ENCODE peak calls at places on chromosomes 12 and 14, in nine cellular contexts. One of them, this sample, is unnamed.

GRCh38 chr14:51431033-51431709 is 191.1 kb downstream of the TMX1 start:
- DNase-seq in lung: no peak
- DNase-seq in breast epithelium: no peak
- DNase-seq in anterior cingulate cortex: no peak
- DNase-seq in ACHN: no peak
- DNase-seq in activated T-cell treated with anti-CD3 and anti-CD28 coated beads for 24 hours: no peak
- DNase-seq in GM06990: no peak
- DNase-seq in posterior cingulate gyrus: no peak
- DNase-seq in HS-5: no peak
- DNase-seq in this sample: no peak

GRCh38 chr12:5584776-5585560 is 153.1 kb downstream of the NTF3 start:
- DNase-seq in lung: no peak
- DNase-seq in breast epithelium: no peak
- DNase-seq in anterior cingulate cortex: no peak
- DNase-seq in ACHN: no peak
- DNase-seq in activated T-cell treated with anti-CD3 and anti-CD28 coated beads for 24 hours: no peak
- DNase-seq in GM06990: no peak
- DNase-seq in posterior cingulate gyrus: no peak
- DNase-seq in HS-5: no peak
- DNase-seq in this sample: no peak

GRCh38 chr14:26444745-26445144 is 153.1 kb downstream of the NOVA1 start:
- DNase-seq in lung: no peak
- DNase-seq in breast epithelium: no peak
- DNase-seq in anterior cingulate cortex: no peak
- DNase-seq in ACHN: peak; percentile 34
- DNase-seq in activated T-cell treated with anti-CD3 and anti-CD28 coated beads for 24 hours: no peak
- DNase-seq in GM06990: no peak
- DNase-seq in posterior cingulate gyrus: no peak
- DNase-seq in HS-5: no peak
- DNase-seq in this sample: no peak

GRCh38 chr14:21356511-21356910 is 27.3 kb downstream of the SUPT16H start:
- DNase-seq in lung: no peak
- DNase-seq in breast epithelium: no peak
- DNase-seq in anterior cingulate cortex: no peak
- DNase-seq in ACHN: no peak
- DNase-seq in activated T-cell treated with anti-CD3 and anti-CD28 coated beads for 24 hours: no peak
- DNase-seq in GM06990: no peak
- DNase-seq in posterior cingulate gyrus: no peak
- DNase-seq in HS-5: no peak
- DNase-seq in this sample: no peak

GRCh38 chr12:121144416-121144914 is 11.8 kb downstream of the P2RX7 start:
- DNase-seq in lung: no peak
- DNase-seq in breast epithelium: no peak
- DNase-seq in anterior cingulate cortex: no peak
- DNase-seq in ACHN: peak; percentile 23
- DNase-seq in activated T-cell treated with anti-CD3 and anti-CD28 coated beads for 24 hours: no peak
- DNase-seq in GM06990: peak; percentile 29
- DNase-seq in posterior cingulate gyrus: no peak
- DNase-seq in HS-5: peak; percentile 42
- DNase-seq in this sample: no peak

GRCh38 chr12:31578632-31579031 is 12.3 kb downstream of the DENND5B start:
- DNase-seq in lung: no peak
- DNase-seq in breast epithelium: no peak
- DNase-seq in anterior cingulate cortex: no peak
- DNase-seq in ACHN: peak; percentile 79
- DNase-seq in activated T-cell treated with anti-CD3 and anti-CD28 coated beads for 24 hours: no peak
- DNase-seq in GM06990: no peak
- DNase-seq in posterior cingulate gyrus: no peak
- DNase-seq in HS-5: no peak
- DNase-seq in this sample: no peak

GRCh38 chr14:73142216-73142615 is 5.9 kb downstream of the PSEN1 start:
- DNase-seq in lung: no peak
- DNase-seq in breast epithelium: no peak
- DNase-seq in anterior cingulate cortex: no peak
- DNase-seq in ACHN: no peak
- DNase-seq in activated T-cell treated with anti-CD3 and anti-CD28 coated beads for 24 hours: no peak
- DNase-seq in GM06990: no peak
- DNase-seq in posterior cingulate gyrus: no peak
- DNase-seq in HS-5: no peak
- DNase-seq in this sample: no peak

GRCh38 chr12:75257510-75257909 is 47.9 kb upstream of the KCNC2 start:
- DNase-seq in lung: no peak
- DNase-seq in breast epithelium: no peak
- DNase-seq in anterior cingulate cortex: no peak
- DNase-seq in ACHN: peak; percentile 21
- DNase-seq in activated T-cell treated with anti-CD3 and anti-CD28 coated beads for 24 hours: no peak
- DNase-seq in GM06990: no peak
- DNase-seq in posterior cingulate gyrus: no peak
- DNase-seq in HS-5: no peak
- DNase-seq in this sample: no peak

GRCh38 chr12:84919271-84919670 is 6.7 kb upstream of the SLC6A15 start:
- DNase-seq in lung: no peak
- DNase-seq in breast epithelium: no peak
- DNase-seq in anterior cingulate cortex: no peak
- DNase-seq in ACHN: no peak
- DNase-seq in activated T-cell treated with anti-CD3 and anti-CD28 coated beads for 24 hours: no peak
- DNase-seq in GM06990: no peak
- DNase-seq in posterior cingulate gyrus: no peak
- DNase-seq in HS-5: peak; percentile 60
- DNase-seq in this sample: no peak

GRCh38 chr12:132447731-132448452 is 42.1 kb upstream of the FBRSL1 start:
- DNase-seq in lung: no peak
- DNase-seq in breast epithelium: no peak
- DNase-seq in anterior cingulate cortex: no peak
- DNase-seq in ACHN: no peak
- DNase-seq in activated T-cell treated with anti-CD3 and anti-CD28 coated beads for 24 hours: no peak
- DNase-seq in GM06990: no peak
- DNase-seq in posterior cingulate gyrus: peak; percentile 19
- DNase-seq in HS-5: no peak
- DNase-seq in this sample: no peak

This sample was measured in aorta.